ENCODE peak calls at places on chromosome 22, in eight cellular contexts. K is suprapubic skin, Q is sigmoid colon, I is K562, J is HepG2, L is transverse colon, G is SK-N-SH, X is upper lobe of left lung. H is an unnamed sample. For H3K4me1, the result is how much of the 10 kb centered on the place peaks cover.

GRCh38 chr22:43147821-43148220 is 3.5 kb upstream of the TSPO start:
- DNase-seq in K (no peak), Q (no peak), I (no peak), J (no peak), L (peak), G (no peak), X (peak), H (no peak)

GRCh38 chr22:18032455-18033101 is 8.2 kb upstream of the MICAL3 start:
- DNase-seq in K (no peak), Q (no peak), I (no peak), J (no peak), L (no peak), G (no peak), X (no peak), H (no peak)

GRCh38 chr22:37501610-37502341 is 15.6 kb upstream of the MFNG start:
- DNase-seq in K (no peak), Q (no peak), I (peak), J (peak), L (peak), G (no peak), X (peak), H (peak)

GRCh38 chr22:43550024-43550620 is 138.3 kb downstream of the MPPED1 start:
- DNase-seq in K (peak), Q (peak), I (no peak), J (no peak), L (no peak), G (no peak), X (no peak), H (peak)

GRCh38 chr22:49380095-49380827 is 447.4 kb downstream of the BRD1 start:
- DNase-seq in K (peak), Q (no peak), I (no peak), J (no peak), L (no peak), G (no peak), X (no peak), H (no peak)

GRCh38 chr22:36775589-36775965 is 342 bp downstream of the IFT27 start:
- DNase-seq in K (peak), Q (peak), I (no peak), J (no peak), L (peak), G (no peak), X (peak), H (peak)

GRCh38 chr22:43260818-43261217 is 73.9 kb upstream of the TTLL12 start:
- DNase-seq in K (no peak), Q (no peak), I (no peak), J (no peak), L (no peak), G (no peak), X (no peak), H (no peak)

GRCh38 chr22:21755855-21756284 is 20.3 kb upstream of the YPEL1 start:
- DNase-seq in K (no peak), Q (no peak), I (peak), J (peak), L (no peak), G (no peak), X (no peak), H (no peak)

GRCh38 chr22:34454598-34454997 is 534.3 kb upstream of the LARGE1 start:
- DNase-seq in K (no peak), Q (no peak), I (no peak), J (no peak), L (no peak), G (no peak), X (no peak), H (no peak)

GRCh38 chr22:41762980-41763779 is 37.3 kb upstream of the CCDC134 start:
- DNase-seq in K (no peak), Q (no peak), I (peak), J (peak), L (peak), G (no peak), X (no peak), H (no peak)

GRCh38 chr22:37406836-37407235 is 20.4 kb downstream of the ELFN2 start:
- DNase-seq in K (no peak), Q (no peak), I (no peak), J (no peak), L (no peak), G (no peak), X (peak), H (no peak)

GRCh38 chr22:39360242-39360641 is 10.5 kb downstream of the SYNGR1 start:
- DNase-seq in K (no peak), Q (no peak), I (no peak), J (no peak), L (no peak), G (no peak), X (no peak), H (no peak)

GRCh38 chr22:38802671-38803121 is 8.8 kb upstream of the DNAL4 start:
- DNase-seq in K (no peak), Q (peak), I (no peak), J (peak), L (peak), G (no peak), X (peak), H (peak)

GRCh38 chr22:43346521-43346929 is 3.4 kb upstream of the SCUBE1 start:
- DNase-seq in K (peak), Q (peak), I (peak), J (peak), L (peak), G (peak), X (peak), H (peak)

DNA sequence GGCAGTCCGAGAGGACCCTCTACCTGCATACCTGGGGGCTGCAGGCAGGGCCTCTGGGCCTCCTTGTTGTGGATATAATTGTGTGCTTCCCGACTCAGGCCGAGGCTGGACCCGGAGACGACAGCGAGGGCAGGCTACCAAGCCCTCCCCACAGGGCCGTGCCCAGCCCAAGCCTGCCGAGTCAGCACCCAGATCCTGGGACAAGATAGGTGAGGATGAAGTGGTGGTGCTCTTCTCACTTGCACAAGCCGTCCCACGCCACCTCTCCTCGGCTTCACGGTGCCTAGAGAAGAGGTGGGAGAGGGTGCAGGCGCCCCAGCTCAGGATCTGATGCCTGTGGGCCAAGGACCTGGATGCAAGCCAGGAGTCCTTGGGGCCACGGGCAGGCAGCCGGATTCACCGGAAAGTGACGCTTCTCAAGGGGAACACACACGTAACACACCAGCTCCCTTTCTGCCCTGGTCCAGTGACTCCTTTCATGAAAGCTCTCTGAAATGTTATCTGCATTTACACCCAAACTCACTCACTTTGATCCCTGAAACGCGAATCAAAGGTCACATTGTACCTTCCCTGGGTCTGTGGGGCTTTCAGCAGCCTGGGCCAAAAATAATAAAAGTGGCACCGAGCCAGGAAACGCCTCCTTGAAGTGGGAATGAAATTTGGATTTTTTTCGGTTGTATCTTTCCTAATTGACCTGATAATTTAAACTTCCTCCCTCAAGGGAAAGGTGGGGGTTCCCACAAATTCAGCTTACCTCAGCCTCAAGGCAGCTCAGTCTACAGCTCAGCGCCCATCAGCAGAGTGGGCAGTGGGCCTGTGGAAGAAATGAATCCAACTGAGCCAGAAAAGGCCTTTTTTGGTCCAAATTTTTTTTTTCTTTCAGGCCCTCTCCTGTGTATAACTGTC is 1.1 kb upstream of the GNB1L start:
- DNase-seq in K (no peak), Q (peak), I (peak), J (peak), L (peak), G (peak), X (peak), H (peak)
- TF ChIP-seq POLR2AphosphoS5 in K (no peak), Q (no peak), I (no peak), J (peak), L (peak), G (no peak), X (peak), H (no peak)

GRCh38 chr22:24401824-24402434 is 25.5 kb upstream of the ADORA2A start:
- DNase-seq in K (no peak), Q (no peak), I (no peak), J (no peak), L (no peak), G (peak), X (no peak), H (no peak)

GRCh38 chr22:24404561-24405275 is 22.7 kb upstream of the ADORA2A start:
- DNase-seq in K (no peak), Q (no peak), I (no peak), J (no peak), L (no peak), G (peak), X (no peak), H (no peak)

GRCh38 chr22:24400037-24400725 is 27.2 kb upstream of the ADORA2A start:
- DNase-seq in K (no peak), Q (no peak), I (no peak), J (no peak), L (no peak), G (no peak), X (no peak), H (no peak)

GRCh38 chr22:24400726-24401596 is 26.4 kb upstream of the ADORA2A start:
- DNase-seq in K (no peak), Q (no peak), I (no peak), J (no peak), L (no peak), G (no peak), X (no peak), H (no peak)

GRCh38 chr22:24402460-24403192 is 24.8 kb upstream of the ADORA2A start:
- DNase-seq in K (no peak), Q (peak), I (no peak), J (peak), L (peak), G (peak), X (peak), H (peak)
- H3K4me1 ChIP-seq in K (under half), Q (under half), I (under half), J (under half), L (under half), G (under half), X (half or more), H (under half)

DNA sequence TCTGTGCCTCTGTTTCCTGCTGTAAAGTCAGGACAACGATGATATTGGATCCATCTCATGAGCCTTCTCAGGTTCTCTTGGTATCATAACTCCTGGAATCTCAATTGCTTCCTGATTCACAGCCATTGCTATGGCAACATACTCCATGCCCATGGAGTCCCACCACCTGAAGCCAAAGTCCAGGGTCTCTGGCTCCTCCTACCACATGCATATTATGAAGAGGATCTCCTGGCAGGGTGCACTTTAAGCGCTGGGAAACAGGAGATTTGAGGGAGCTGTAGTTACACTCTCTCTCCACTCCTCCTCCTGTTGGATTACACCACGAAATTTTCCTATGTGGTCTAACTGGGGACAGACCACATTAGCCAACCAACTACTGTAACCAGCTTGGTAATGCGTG is 130.9 kb upstream of the SEZ6L start:
- DNase-seq in K (no peak), Q (no peak), I (no peak), J (peak), L (no peak), G (no peak), X (no peak), H (no peak)
- TF ChIP-seq EP300 in K (no peak), Q (no peak), I (no peak), J (no peak), L (no peak), G (no peak), X (no peak), H (no peak)

DNA sequence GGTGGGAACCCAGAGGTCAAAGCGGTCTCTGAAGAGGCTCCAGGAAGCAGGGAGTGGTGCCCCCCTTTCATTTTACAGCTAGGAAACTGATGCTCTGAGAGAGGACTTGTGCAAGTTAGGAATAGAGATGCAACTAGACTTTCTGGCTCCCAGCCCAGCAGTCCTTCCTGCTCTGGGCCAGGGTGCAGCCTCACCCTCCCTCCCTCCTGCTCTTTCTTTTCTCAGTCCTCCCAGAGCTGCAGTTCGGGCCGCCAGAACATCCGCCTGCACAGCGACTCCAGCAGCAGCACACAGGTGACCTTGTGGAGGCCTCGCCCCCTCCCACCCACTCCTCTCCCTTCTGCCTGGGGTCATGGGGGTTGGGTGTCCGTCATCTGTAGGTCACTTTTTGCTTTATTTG is 51.5 kb downstream of the LHFPL7 start:
- DNase-seq in K (peak), Q (peak), I (no peak), J (peak), L (peak), G (peak), X (peak), H (peak)
- TF ChIP-seq POLR2AphosphoS5 in K (no peak), Q (no peak), I (no peak), J (no peak), L (no peak), G (no peak), X (no peak), H (no peak)

GRCh38 chr22:31272522-31273446 is 19.5 kb downstream of the PIK3IP1 start:
- DNase-seq in K (no peak), Q (peak), I (peak), J (peak), L (peak), G (peak), X (peak), H (peak)
- H3K4me1 ChIP-seq in K (under half), Q (under half), I (under half), J (under half), L (under half), G (under half), X (under half), H (under half)

GRCh38 chr22:35645646-35646045 is 2.6 kb upstream of the APOL6 start:
- DNase-seq in K (no peak), Q (no peak), I (no peak), J (no peak), L (no peak), G (no peak), X (no peak), H (no peak)
- TF ChIP-seq EP300 in K (no peak), Q (no peak), I (no peak), J (no peak), L (no peak), G (no peak), X (no peak), H (no peak)

GRCh38 chr22:29260601-29261315 is 7.0 kb downstream of the RHBDD3 start:
- DNase-seq in K (no peak), Q (no peak), I (no peak), J (no peak), L (no peak), G (peak), X (no peak), H (no peak)
- TF ChIP-seq POLR2AphosphoS5 in K (no peak), Q (no peak), I (no peak), J (no peak), L (no peak), G (no peak), X (no peak), H (no peak)

H was measured in stomach.